ENCODE peak calls at places on chromosome 18, in nine cellular contexts. D is CD4-positive, alpha-beta memory T cell; R is fibroblast of pulmonary artery; Y is islet precursor cell; L is HS-27A; M is mammary epithelial cell; G is activated CD4-positive, CD25-positive, alpha-beta regulatory T cell treated with anti-CD3 and anti-CD28 coated beads, Interleukin-2, amount 50 U/mL, for 72 hours; V is Caki2; U is substantia nigra. Q is an unnamed sample.

GRCh38 chr18:75553021-75553420 is 125.5 kb upstream of the SMIM21 start:
- DNase-seq in Y (no peak), V (no peak), M (no peak), U (no peak), R (no peak), L (no peak), G (no peak), D (no peak), Q (no peak)

GRCh38 chr18:72541871-72542690 is 2.1 kb downstream of the CBLN2 start:
- DNase-seq in Y (peak), G (no peak), D (no peak), L (no peak), U (no peak), M (no peak), V (peak), R (no peak), Q (peak)

GRCh38 chr18:41121116-41121826 is 833.8 kb upstream of the PIK3C3 start:
- DNase-seq in U (no peak), R (peak), G (no peak), L (no peak), V (no peak), Y (no peak), M (peak), D (no peak), Q (no peak)

GRCh38 chr18:55627007-55627406 is 39.0 kb upstream of the TCF4 start:
- DNase-seq in R (no peak), L (no peak), M (no peak), V (no peak), U (no peak), D (no peak), Y (no peak), G (no peak), Q (no peak)

GRCh38 chr18:2402084-2402483 is 169.2 kb downstream of the METTL4 start:
- DNase-seq in M (no peak), V (no peak), R (no peak), L (no peak), U (no peak), D (no peak), Y (no peak), G (no peak), Q (no peak)

GRCh38 chr18:47730795-47731194 is 199.7 kb downstream of the SMAD2 start:
- DNase-seq in V (no peak), L (no peak), Y (no peak), D (no peak), G (no peak), M (peak), U (no peak), R (no peak), Q (no peak)

GRCh38 chr18:46096651-46097300 is 1.3 kb downstream of the ATP5F1A start:
- DNase-seq in R (no peak), L (no peak), G (no peak), Y (no peak), U (no peak), D (no peak), M (no peak), V (peak), Q (peak)

GRCh38 chr18:52341617-52342381 is 1.8 kb downstream of the DCC start:
- DNase-seq in U (peak), R (peak), D (no peak), L (no peak), G (no peak), Y (peak), V (no peak), M (peak), Q (no peak)

GRCh38 chr18:5294113-5294617 is 1.4 kb downstream of the ZBTB14 start:
- DNase-seq in D (peak), G (no peak), Y (no peak), U (no peak), L (no peak), R (no peak), M (no peak), V (peak), Q (no peak)

GRCh38 chr18:54388203-54389142 is 30.8 kb downstream of the C18orf54 start:
- DNase-seq in L (peak), U (no peak), V (peak), G (no peak), R (peak), Y (peak), M (peak), D (no peak), Q (peak)

GRCh38 chr18:50870138-50870845 is 8.6 kb upstream of the ME2 start:
- DNase-seq in U (no peak), D (no peak), Y (no peak), G (no peak), L (peak), M (peak), V (peak), R (peak), Q (no peak)

GRCh38 chr18:23226386-23226785 is 91.1 kb downstream of the CABLES1 start:
- DNase-seq in M (no peak), R (peak), L (no peak), V (peak), Y (no peak), U (no peak), D (no peak), G (no peak), Q (no peak)

GRCh38 chr18:63980896-63981454 is 11.1 kb downstream of the SERPINB8 start:
- DNase-seq in Y (no peak), L (no peak), V (no peak), G (no peak), R (no peak), U (no peak), M (no peak), D (no peak), Q (no peak)

GRCh38 chr18:38025433-38026038 is 459.9 kb upstream of the CELF4 start:
- DNase-seq in M (no peak), L (no peak), D (no peak), R (no peak), Y (peak), G (no peak), V (peak), U (no peak), Q (no peak)

GRCh38 chr18:48452863-48453323 is 43.7 kb upstream of the ZBTB7C start:
- DNase-seq in L (no peak), D (no peak), V (no peak), U (no peak), R (no peak), M (peak), G (no peak), Y (peak), Q (no peak)

GRCh38 chr18:32326450-32327309 is 136.8 kb downstream of the MEP1B start:
- DNase-seq in R (no peak), L (no peak), D (no peak), Y (peak), U (no peak), M (no peak), G (no peak), V (no peak), Q (no peak)

GRCh38 chr18:54983041-54983686 is 23.9 kb upstream of the CCDC68 start:
- DNase-seq in D (peak), M (peak), L (peak), R (peak), G (no peak), V (peak), Y (no peak), U (no peak), Q (peak)

GRCh38 chr18:48662021-48662661 is 123.3 kb downstream of the CTIF start:
- DNase-seq in G (no peak), D (no peak), Y (peak), U (no peak), L (no peak), M (peak), V (no peak), R (peak), Q (no peak)

GRCh38 chr18:955379-956066 is 50.9 kb downstream of the ADCYAP1 start:
- DNase-seq in U (no peak), D (no peak), V (peak), L (no peak), G (no peak), M (no peak), R (no peak), Y (no peak), Q (no peak)

GRCh38 chr18:63457987-63458386 is 18.8 kb upstream of the SERPINB5 start:
- DNase-seq in R (no peak), U (no peak), M (peak), Y (no peak), V (no peak), G (no peak), L (no peak), D (no peak), Q (no peak)

GRCh38 chr18:32373995-32374394 is 96.7 kb downstream of the GAREM1 start:
- DNase-seq in D (no peak), V (peak), U (no peak), L (no peak), Y (no peak), G (no peak), R (peak), M (peak), Q (no peak)

GRCh38 chr18:24811963-24812681 is 351.7 kb downstream of the HRH4 start:
- DNase-seq in U (no peak), V (no peak), L (no peak), M (no peak), Y (no peak), D (no peak), R (no peak), G (no peak), Q (no peak)

GRCh38 chr18:79117791-79118190 is 48.6 kb downstream of the ATP9B start:
- DNase-seq in Y (no peak), G (no peak), L (no peak), M (no peak), U (no peak), D (no peak), V (no peak), R (no peak), Q (no peak)

GRCh38 chr18:77899972-77900754 is 650.5 kb downstream of the GALR1 start:
- DNase-seq in G (peak), V (peak), D (peak), L (no peak), M (peak), R (peak), Y (peak), U (peak), Q (peak)

GRCh38 chr18:77056399-77057015 is 76.1 kb downstream of the MBP start:
- DNase-seq in D (no peak), V (no peak), U (no peak), M (no peak), L (no peak), G (no peak), R (no peak), Y (no peak), Q (no peak)

GRCh38 chr18:55142413-55142812 is 183.2 kb upstream of the CCDC68 start:
- DNase-seq in V (no peak), M (no peak), G (no peak), U (no peak), Y (no peak), D (no peak), R (no peak), L (no peak), Q (no peak)

Q was measured in MM.1S.